ENCODE peak calls at places on chromosomes 5 and 9, in six cellular contexts. J is HFF-Myc; B is AG04450; G is activated CD4-positive, alpha-beta T cell treated with anti-CD3 and anti-CD28 coated beads, Interleukin-2, amount 50 U/mL, for 1 hour; K is chondrocyte; A is mesendoderm. D is an unnamed sample.

GRCh38 chr5:150625831-150626746 is 14.4 kb upstream of the SYNPO start:
- DNase-seq in A (no peak), J (no peak), K (no peak), G (no peak), B (no peak), D (no peak)

GRCh38 chr5:34459908-34460307 is 196.2 kb upstream of the RAI14 start:
- DNase-seq in J (peak), A (peak), G (no peak), K (no peak), B (no peak), D (no peak)

GRCh38 chr9:16413509-16414016 is 456.9 kb downstream of the BNC2 start:
- DNase-seq in J (no peak), G (no peak), K (no peak), B (peak), A (no peak), D (no peak)

GRCh38 chr5:142816577-142816976 is 46.4 kb downstream of the ARHGAP26 start:
- DNase-seq in K (no peak), A (peak), J (no peak), B (no peak), G (no peak), D (no peak)

GRCh38 chr5:35924122-35924949 is 14.1 kb downstream of the CAPSL start:
- DNase-seq in B (no peak), K (no peak), J (no peak), G (no peak), A (no peak), D (no peak)

GRCh38 chr9:130112244-130113151 is 58.8 kb downstream of the GPR107 start:
- DNase-seq in G (no peak), K (no peak), A (no peak), J (no peak), B (no peak), D (no peak)

GRCh38 chr9:128160603-128160987 is 530 bp downstream of the BBLN start:
- DNase-seq in A (peak), B (no peak), J (no peak), G (peak), K (peak), D (peak)

GRCh38 chr5:93162201-93162654 is 418.8 kb downstream of the NR2F1-AS1 start:
- DNase-seq in B (no peak), J (no peak), G (no peak), A (peak), K (no peak), D (peak)

GRCh38 chr9:92721548-92721947 is 43.1 kb downstream of the BICD2 start:
- DNase-seq in G (no peak), J (no peak), B (no peak), K (no peak), A (no peak), D (no peak)

GRCh38 chr5:155726267-155726666 is 600.7 kb upstream of the SGCD start:
- DNase-seq in K (no peak), G (no peak), A (peak), B (no peak), J (peak), D (peak)

GRCh38 chr5:36502608-36503007 is 103.8 kb upstream of the SLC1A3 start:
- DNase-seq in B (peak), A (no peak), K (no peak), J (peak), G (no peak), D (no peak)

GRCh38 chr9:93108301-93109041 is 12.5 kb downstream of the CARD19 start:
- DNase-seq in K (peak), G (no peak), B (no peak), A (no peak), J (no peak), D (no peak)

GRCh38 chr9:27331393-27331792 is 34.4 kb upstream of the EQTN start:
- DNase-seq in G (no peak), K (no peak), J (no peak), B (no peak), A (no peak), D (no peak)

GRCh38 chr9:121714075-121714705 is 62.8 kb downstream of the DAB2IP start:
- DNase-seq in G (no peak), J (no peak), K (no peak), A (no peak), B (no peak), D (no peak)

GRCh38 chr5:139494832-139495231 is 12.3 kb upstream of the STING1 start:
- DNase-seq in K (no peak), G (no peak), B (no peak), J (no peak), A (no peak), D (no peak)

GRCh38 chr5:76337949-76338589 is 65.0 kb upstream of the IQGAP2 start:
- DNase-seq in A (peak), G (peak), B (peak), J (peak), K (no peak), D (peak)

GRCh38 chr9:82721596-82721995 is 341.3 kb downstream of the RASEF start:
- DNase-seq in G (no peak), K (no peak), J (no peak), A (peak), B (no peak), D (no peak)

GRCh38 chr9:36037580-36038169 is 962 bp downstream of the RECK start:
- DNase-seq in G (no peak), J (no peak), K (no peak), A (no peak), B (no peak), D (no peak)

GRCh38 chr9:126482361-126483044 is 131.2 kb upstream of the LMX1B start:
- DNase-seq in G (no peak), J (no peak), K (no peak), B (no peak), A (peak), D (peak)